ENCODE peak calls at places on chromosomes 2 and 18, in ten cellular contexts. Q is activated CD4-positive, alpha-beta T cell treated with anti-CD3 and anti-CD28 coated beads for 4 hours; M is NCI-H1694; L is NCI-H524; A is activated T-cell treated with anti-CD3 and anti-CD28 coated beads, Interleukin-2, amount 50 U/mL, for 1 hour; O is stimulated activated CD4-positive, alpha-beta T cell treated with anti-CD3 and anti-CD28 coated beads, Interleukin-1b, Interleukin-23, amount 100 ng/mL, for 24 hours; J is PC-9; S is memory B cell; T is left ventricle myocardium inferior; Z is AG09319. H is an unnamed sample.
A peak's percentile ranks its signal among the peaks of the same experiment; 100 is the strongest.

GRCh38 chr2:31725444-31725843 is 144.7 kb upstream of the SRD5A2 start:
- DNase-seq in Z (no peak), M (no peak), A (no peak), J (no peak), L (no peak), T (no peak), S (no peak), O (no peak), Q (no peak), H (no peak)

GRCh38 chr2:74149249-74149530 is 1.5 kb upstream of the BOLA3 start:
- DNase-seq in J (no peak), L (no peak), M (no peak), S (no peak), Q (no peak), T (no peak), O (no peak), A (no peak), Z (no peak), H (no peak)

GRCh38 chr2:7706791-7707190 is 789.6 kb downstream of the RNF144A start:
- DNase-seq in Z (no peak), Q (no peak), O (no peak), J (no peak), S (no peak), A (no peak), T (no peak), L (no peak), M (no peak), H (no peak)

GRCh38 chr18:79754022-79754761 is 43.5 kb upstream of the KCNG2 start:
- DNase-seq in S (no peak), T (no peak), J (no peak), A (peak; percentile 15), Q (no peak), L (no peak), M (no peak), Z (no peak), O (no peak), H (peak; percentile 3)

GRCh38 chr2:127453392-127454171 is 35.4 kb downstream of the PROC start:
- DNase-seq in M (no peak), O (no peak), T (no peak), S (no peak), A (no peak), Q (no peak), Z (no peak), L (peak; percentile 34), J (peak; percentile 13), H (no peak)

GRCh38 chr2:135055182-135055786 is 3.2 kb downstream of the RAB3GAP1 start:
- DNase-seq in T (no peak), Z (peak; percentile 27), S (no peak), L (peak; percentile 5), A (no peak), M (no peak), Q (no peak), J (no peak), O (no peak), H (no peak)

GRCh38 chr2:187206071-187206470 is 242.0 kb downstream of the CALCRL start:
- DNase-seq in L (no peak), Q (no peak), A (no peak), T (no peak), Z (no peak), J (no peak), O (no peak), S (no peak), M (no peak), H (no peak)

GRCh38 chr2:230335461-230335863 is 8.5 kb downstream of the SP140L start:
- DNase-seq in L (no peak), A (no peak), O (no peak), J (no peak), S (no peak), Z (no peak), Q (no peak), T (no peak), M (no peak), H (no peak)

GRCh38 chr2:145775591-145775990 is 1255.7 kb upstream of the ZEB2 start:
- DNase-seq in T (no peak), L (no peak), Q (no peak), A (no peak), O (no peak), M (no peak), J (no peak), S (no peak), Z (no peak), H (no peak)

GRCh38 chr18:56233595-56233994 is 404.8 kb downstream of the TXNL1 start:
- DNase-seq in J (no peak), M (no peak), S (no peak), L (no peak), A (no peak), O (no peak), T (no peak), Q (no peak), Z (peak; percentile 56), H (no peak)

GRCh38 chr2:224190871-224191270 is 151.8 kb upstream of the SERPINE2 start:
- DNase-seq in Q (no peak), L (no peak), O (no peak), A (no peak), J (no peak), S (no peak), T (no peak), Z (no peak), M (no peak), H (no peak)

GRCh38 chr2:191218292-191218898 is 26.8 kb upstream of the MYO1B start:
- DNase-seq in A (no peak), Z (no peak), T (no peak), S (peak; percentile 37), O (no peak), J (peak; percentile 19), L (peak; percentile 63), Q (no peak), M (peak; percentile 71), H (no peak)

GRCh38 chr2:161596148-161596547 is 28.1 kb upstream of the SLC4A10 start:
- DNase-seq in J (no peak), Z (no peak), O (no peak), A (no peak), L (no peak), M (no peak), Q (no peak), S (no peak), T (no peak), H (no peak)

GRCh38 chr2:239349448-239350135 is 51.2 kb downstream of the HDAC4 start:
- DNase-seq in J (no peak), M (no peak), Q (no peak), A (no peak), L (no peak), S (no peak), T (no peak), Z (no peak), O (no peak), H (no peak)

GRCh38 chr2:131104487-131105155 is 515 bp upstream of the PLEKHB2 start:
- DNase-seq in T (no peak), O (peak; percentile 7), L (peak; percentile 87), M (no peak), Q (peak; percentile 61), S (no peak), A (peak; percentile 63), Z (no peak), J (peak; percentile 54), H (peak; percentile 70)

GRCh38 chr18:22860807-22861206 is 72.3 kb upstream of the RBBP8 start:
- DNase-seq in Z (no peak), S (no peak), Q (no peak), T (no peak), L (no peak), M (no peak), A (no peak), O (no peak), J (no peak), H (no peak)